ENCODE peak calls at places on chromosomes 6 and 20, in ten cellular contexts. J, B, V, P, O, L, Y, M, N and H are unnamed samples.

GRCh38 chr6:102402635-102403329 is 1009.3 kb downstream of the GRIK2 start:
- DNase-seq in O (no peak), L (no peak), N (no peak), V (no peak), Y (no peak), M (no peak), B (no peak), P (no peak), J (no peak), H (no peak)

GRCh38 chr6:116008470-116009229 is 52.0 kb downstream of the FRK start:
- DNase-seq in P (no peak), O (no peak), V (no peak), J (no peak), N (no peak), B (peak; percentile 17), M (no peak), Y (no peak), L (no peak), H (no peak)

GRCh38 chr6:4189249-4189648 is 53.9 kb upstream of the ECI2 start:
- DNase-seq in N (no peak), J (no peak), L (no peak), O (no peak), P (no peak), Y (no peak), V (no peak), M (no peak), B (no peak), H (no peak)

GRCh38 chr6:69232506-69233194 is 564.2 kb downstream of the LMBRD1 start:
- DNase-seq in V (peak; percentile 72), M (no peak), B (peak; percentile 68), O (peak; percentile 66), L (peak; percentile 79), P (peak; percentile 82), J (peak; percentile 91), Y (peak; percentile 83), N (no peak), H (no peak)

GRCh38 chr6:104019075-104019474 is 840.6 kb downstream of the HACE1 start:
- DNase-seq in V (no peak), B (no peak), O (no peak), M (no peak), L (no peak), P (no peak), N (no peak), J (no peak), Y (no peak), H (no peak)

GRCh38 chr20:63054695-63055240 is 48.0 kb upstream of the BHLHE23 start:
- DNase-seq in V (no peak), J (no peak), L (no peak), Y (peak; percentile 24), O (no peak), M (peak; percentile 2), P (no peak), B (peak; percentile 7), N (no peak), H (no peak)

GRCh38 chr20:3933126-3933684 is 44.0 kb downstream of the PANK2 start:
- DNase-seq in P (no peak), J (no peak), Y (no peak), M (no peak), V (no peak), O (no peak), L (no peak), B (no peak), N (no peak), H (no peak)

GRCh38 chr6:40671338-40672050 is 84.3 kb upstream of the LRFN2 start:
- DNase-seq in L (no peak), N (no peak), V (no peak), Y (no peak), O (no peak), J (no peak), P (no peak), B (no peak), M (no peak), H (no peak)

GRCh38 chr6:33113720-33114119 is 37.9 kb downstream of the HLA-DPB1 start:
- DNase-seq in J (no peak), P (no peak), O (no peak), V (no peak), M (no peak), B (no peak), Y (no peak), N (no peak), L (no peak), H (no peak)

GRCh38 chr20:26163890-26164289 is 467.2 kb upstream of the ZNF337 start:
- DNase-seq in Y (no peak), P (no peak), O (no peak), M (no peak), B (no peak), L (no peak), J (no peak), N (no peak), V (no peak), H (no peak)

GRCh38 chr20:4956200-4956810 is 45.0 kb downstream of the SLC23A2 start:
- DNase-seq in V (no peak), O (no peak), M (no peak), P (peak; percentile 8), Y (no peak), J (peak; percentile 81), L (no peak), N (no peak), B (no peak), H (no peak)

GRCh38 chr20:25315418-25316210 is 67.7 kb downstream of the PYGB start:
- DNase-seq in J (no peak), V (no peak), B (no peak), O (no peak), Y (no peak), L (no peak), P (no peak), N (no peak), M (no peak), H (no peak)

GRCh38 chr6:8627085-8627861 is 191.9 kb upstream of the SLC35B3 start:
- DNase-seq in Y (no peak), B (no peak), J (no peak), P (no peak), N (no peak), V (no peak), M (no peak), L (no peak), O (no peak), H (no peak)

GRCh38 chr6:27091661-27092315 is 155.7 kb upstream of the PRSS16 start:
- DNase-seq in P (peak; percentile 63), L (no peak), N (no peak), O (no peak), Y (no peak), J (peak; percentile 54), V (no peak), M (no peak), B (no peak), H (no peak)

GRCh38 chr6:24574809-24575208 is 71.2 kb downstream of the KIAA0319 start:
- DNase-seq in Y (no peak), M (no peak), P (no peak), V (no peak), B (no peak), J (no peak), L (no peak), N (no peak), O (no peak), H (no peak)

GRCh38 chr20:17536944-17537444 is 5.8 kb upstream of the BFSP1 start:
- DNase-seq in M (peak; percentile 11), J (peak; percentile 94), N (peak; percentile 63), P (peak; percentile 51), B (peak; percentile 72), Y (peak; percentile 60), L (peak; percentile 54), O (peak; percentile 42), V (peak; percentile 14), H (peak; percentile 50)

GRCh38 chr6:15608406-15608805 is 54.4 kb downstream of the DTNBP1 start:
- DNase-seq in J (no peak), O (no peak), M (no peak), V (no peak), N (no peak), L (no peak), B (no peak), Y (no peak), P (no peak), H (no peak)